ENCODE peak calls at places on chromosomes 7 and 10, in five cellular contexts. O is HCT116, K is colonic mucosa, G is tibial nerve, C is endothelial cell of umbilical vein. T is an unnamed sample.

GRCh38 chr7:39754326-39755120 is 131.2 kb downstream of the RALA start:
- DNase-seq in O (no peak), K (no peak), G (no peak), C (peak), T (peak)

GRCh38 chr10:77648472-77648871 is 10.9 kb upstream of the KCNMA1 start:
- DNase-seq in O (no peak), K (no peak), G (no peak), C (no peak), T (no peak)

GRCh38 chr7:100951172-100951571 is 1.8 kb downstream of the MUC3A start:
- DNase-seq in O (no peak), K (no peak), G (no peak), C (no peak), T (no peak)

GRCh38 chr7:84336303-84336702 is 141.7 kb upstream of the SEMA3A start:
- DNase-seq in O (no peak), K (no peak), G (no peak), C (no peak), T (no peak)

GRCh38 chr7:27662490-27663205 is at the start of gene HIBADH:
- DNase-seq in O (peak), K (peak), G (peak), C (peak), T (peak)

GRCh38 chr10:29420744-29421143 is 131.9 kb downstream of the LYZL1 start:
- DNase-seq in O (no peak), K (no peak), G (no peak), C (no peak), T (no peak)

GRCh38 chr7:16268821-16269768 is 152.2 kb downstream of the CRPPA start:
- DNase-seq in O (peak), K (no peak), G (no peak), C (no peak), T (no peak)

GRCh38 chr10:86795353-86795752 is 38.9 kb downstream of the BMPR1A start:
- DNase-seq in O (peak), K (no peak), G (no peak), C (no peak), T (no peak)

GRCh38 chr7:16144361-16144760 is 277.0 kb downstream of the CRPPA start:
- DNase-seq in O (no peak), K (no peak), G (no peak), C (no peak), T (no peak)

GRCh38 chr7:12431886-12432285 is 28.2 kb upstream of the VWDE start:
- DNase-seq in O (no peak), K (no peak), G (no peak), C (peak), T (no peak)

GRCh38 chr7:77197135-77197534 is 2.5 kb downstream of the FGL2 start:
- DNase-seq in O (no peak), K (peak), G (no peak), C (no peak), T (no peak)
- H3K4me3 ChIP-seq in O (no peak), K (peak), G (peak), C (no peak), T (peak)

GRCh38 chr10:89741126-89741762 is 39.9 kb downstream of the KIF20B start:
- DNase-seq in O (no peak), K (no peak), G (no peak), C (no peak), T (no peak)
- H3K27ac ChIP-seq in O (no peak), K (no peak), G (no peak), C (no peak), T (no peak)

GRCh38 chr10:85148693-85149640 is 820.6 kb downstream of the CCSER2 start:
- DNase-seq in O (no peak), K (peak), G (no peak), C (no peak), T (no peak)
- TF ChIP-seq CTCF in O (no peak), K (no peak), G (no peak), C (no peak), T (no peak)

GRCh38 chr7:22447759-22448158 is 52.2 kb downstream of the STEAP1B start:
- DNase-seq in O (no peak), K (no peak), G (no peak), C (no peak), T (no peak)
- H3K4me3 ChIP-seq in O (no peak), K (no peak), G (no peak), C (no peak), T (no peak)

GRCh38 chr7:118734541-118734940 is 510.0 kb downstream of the ANKRD7 start:
- DNase-seq in O (no peak), K (no peak), G (no peak), C (no peak), T (no peak)

GRCh38 chr7:118735436-118735835 is 510.9 kb downstream of the ANKRD7 start:
- DNase-seq in O (no peak), K (no peak), G (no peak), C (no peak), T (no peak)

GRCh38 chr7:118731854-118732253 is 507.4 kb downstream of the ANKRD7 start:
- DNase-seq in O (peak), K (no peak), G (no peak), C (no peak), T (no peak)
- H3K27ac ChIP-seq in O (no peak), K (no peak), G (no peak), C (no peak), T (no peak)

GRCh38 chr7:129664029-129665012 is 52.8 kb downstream of the NRF1 start:
- DNase-seq in O (peak), K (no peak), G (no peak), C (peak), T (no peak)
- TF ChIP-seq CTCF in O (peak), K (peak), G (peak), C (peak), T (peak)

GRCh38 chr7:112930787-112931186 is 140.6 kb upstream of the TMEM168 start:
- DNase-seq in O (no peak), K (no peak), G (no peak), C (no peak), T (no peak)
- H3K4me3 ChIP-seq in O (no peak), K (no peak), G (no peak), C (no peak), T (no peak)

DNA sequence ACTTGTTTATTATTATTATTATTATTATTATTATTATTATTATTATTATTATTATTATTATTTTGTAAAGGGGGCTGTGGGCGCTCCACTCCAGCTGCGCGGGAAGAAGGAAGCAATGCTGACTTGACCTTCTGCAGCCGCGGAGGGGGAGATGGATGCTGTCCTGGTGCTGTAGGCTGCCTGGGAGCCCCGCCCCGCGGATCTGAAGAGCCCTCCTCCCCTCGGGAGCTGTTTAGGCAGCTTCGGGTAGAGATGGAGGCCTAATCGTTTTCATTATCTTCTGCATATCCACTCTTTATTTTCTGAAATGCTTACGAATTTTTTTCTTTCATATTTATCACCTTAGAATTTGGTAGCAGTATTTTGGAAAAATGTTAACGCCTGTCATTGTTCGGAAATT is 101.2 kb upstream of the KLF6 start:
- DNase-seq in O (no peak), K (no peak), G (no peak), C (no peak), T (peak)
- H3K27ac ChIP-seq in O (no peak), K (peak), G (peak), C (peak), T (peak)

T was measured in upper lobe of right lung.